ENCODE peak calls at places on chromosomes 13 and 19, in eight cellular contexts. W is A172; O is stimulated activated CD8-positive, alpha-beta memory T cell treated with anti-CD3 and anti-CD28 coated beads, Interleukin-4, amount 100 ng/mL, for 1 hour; Q is D341Med; F is Kasumi-1; G is GM12892; Y is activated CD4-positive, CD25-positive, alpha-beta regulatory T cell; A is neural crest cell. M is an unnamed sample.

GRCh38 chr13:65966991-65967451 is 1263.1 kb downstream of the PCDH9 start:
- DNase-seq in Q (peak), A (no peak), F (peak), W (peak), G (no peak), O (no peak), Y (no peak), M (no peak)

GRCh38 chr19:39543477-39543857 is 3.5 kb upstream of the EID2 start:
- DNase-seq in Q (no peak), G (no peak), F (no peak), A (no peak), Y (no peak), O (no peak), W (no peak), M (no peak)

GRCh38 chr19:19356901-19357566 is 36.4 kb downstream of the MAU2 start:
- DNase-seq in Q (no peak), W (no peak), G (peak), F (no peak), A (no peak), Y (no peak), O (no peak), M (no peak)

GRCh38 chr19:19540707-19541515 is 2.8 kb downstream of the CILP2 start:
- DNase-seq in O (peak), Y (peak), F (no peak), W (peak), A (no peak), G (peak), Q (no peak), M (peak)

GRCh38 chr13:70890289-70890688 is 782.0 kb upstream of the KLHL1 start:
- DNase-seq in O (no peak), Y (no peak), Q (no peak), W (no peak), F (no peak), G (no peak), A (no peak), M (no peak)

GRCh38 chr13:73754727-73755292 is 379.4 kb downstream of the KLF12 start:
- DNase-seq in Q (peak), O (no peak), A (peak), Y (no peak), F (peak), G (no peak), W (peak), M (no peak)

GRCh38 chr13:62084728-62085127 is 669.1 kb upstream of the PCDH20 start:
- DNase-seq in Y (no peak), F (no peak), W (no peak), Q (no peak), A (no peak), O (no peak), G (no peak), M (no peak)

GRCh38 chr13:99486996-99487395 is 14.3 kb upstream of the TM9SF2 start:
- DNase-seq in Q (no peak), F (no peak), A (no peak), O (no peak), Y (no peak), G (no peak), W (peak), M (no peak)

GRCh38 chr13:89281331-89281730 is 1610.2 kb downstream of the SLITRK5 start:
- DNase-seq in Q (no peak), F (no peak), Y (no peak), A (no peak), W (no peak), O (no peak), G (no peak), M (no peak)

GRCh38 chr19:44738603-44739585 is 9.6 kb upstream of the BCL3 start:
- DNase-seq in Y (no peak), G (no peak), Q (no peak), W (no peak), O (no peak), A (no peak), F (no peak), M (peak)

GRCh38 chr13:95492044-95492801 is 60.3 kb upstream of the CLDN10 start:
- DNase-seq in W (no peak), A (no peak), Q (no peak), F (no peak), O (no peak), G (no peak), Y (no peak), M (peak)

GRCh38 chr19:30158067-30158892 is 213.9 kb upstream of the ZNF536 start:
- DNase-seq in O (no peak), F (no peak), W (no peak), Y (no peak), Q (no peak), G (no peak), A (no peak), M (no peak)

GRCh38 chr13:28754698-28755545 is 36.2 kb upstream of the SLC46A3 start:
- DNase-seq in Q (no peak), Y (no peak), W (peak), F (peak), O (no peak), A (no peak), G (no peak), M (peak)

GRCh38 chr13:29859971-29860370 is 9.6 kb upstream of the UBL3 start:
- DNase-seq in F (no peak), G (no peak), A (no peak), Q (no peak), Y (no peak), W (no peak), O (no peak), M (no peak)

M was measured in mucosa of descending colon.